ENCODE peak calls at places on chromosome 7, in four cellular contexts. Y, U, V and J are unnamed samples. For H3K4me1 and H3K9me3, the result is how much of the 10 kb centered on the place peaks cover.

GRCh38 chr7:129993275-129993674 is 40.5 kb upstream of the UBE2H start:
- DNase-seq in Y (no peak), U (no peak), V (no peak), J (no peak)

GRCh38 chr7:115748123-115748738 is 282.3 kb downstream of the TFEC start:
- DNase-seq in Y (no peak), U (peak), V (peak), J (no peak)

GRCh38 chr7:131076032-131076431 is 251.6 kb upstream of the MKLN1 start:
- DNase-seq in Y (no peak), U (no peak), V (no peak), J (no peak)

GRCh38 chr7:15891151-15891842 is 204.8 kb upstream of the MEOX2 start:
- DNase-seq in Y (no peak), U (no peak), V (no peak), J (no peak)

GRCh38 chr7:123502216-123502615 is 32.2 kb downstream of the IQUB start:
- DNase-seq in Y (no peak), U (no peak), V (no peak), J (no peak)

GRCh38 chr7:37270109-37270508 is 178.6 kb downstream of the ELMO1 start:
- DNase-seq in Y (no peak), U (no peak), V (no peak), J (no peak)

GRCh38 chr7:94957041-94957440 is 49.6 kb downstream of the PPP1R9A start:
- DNase-seq in Y (no peak), U (no peak), V (no peak), J (no peak)

GRCh38 chr7:7148799-7149481 is 33.4 kb upstream of the C1GALT1 start:
- DNase-seq in Y (peak), U (no peak), V (peak), J (no peak)

GRCh38 chr7:74542558-74543117 is 88.9 kb downstream of the GTF2IRD1 start:
- DNase-seq in Y (no peak), U (no peak), V (no peak), J (no peak)

DNA sequence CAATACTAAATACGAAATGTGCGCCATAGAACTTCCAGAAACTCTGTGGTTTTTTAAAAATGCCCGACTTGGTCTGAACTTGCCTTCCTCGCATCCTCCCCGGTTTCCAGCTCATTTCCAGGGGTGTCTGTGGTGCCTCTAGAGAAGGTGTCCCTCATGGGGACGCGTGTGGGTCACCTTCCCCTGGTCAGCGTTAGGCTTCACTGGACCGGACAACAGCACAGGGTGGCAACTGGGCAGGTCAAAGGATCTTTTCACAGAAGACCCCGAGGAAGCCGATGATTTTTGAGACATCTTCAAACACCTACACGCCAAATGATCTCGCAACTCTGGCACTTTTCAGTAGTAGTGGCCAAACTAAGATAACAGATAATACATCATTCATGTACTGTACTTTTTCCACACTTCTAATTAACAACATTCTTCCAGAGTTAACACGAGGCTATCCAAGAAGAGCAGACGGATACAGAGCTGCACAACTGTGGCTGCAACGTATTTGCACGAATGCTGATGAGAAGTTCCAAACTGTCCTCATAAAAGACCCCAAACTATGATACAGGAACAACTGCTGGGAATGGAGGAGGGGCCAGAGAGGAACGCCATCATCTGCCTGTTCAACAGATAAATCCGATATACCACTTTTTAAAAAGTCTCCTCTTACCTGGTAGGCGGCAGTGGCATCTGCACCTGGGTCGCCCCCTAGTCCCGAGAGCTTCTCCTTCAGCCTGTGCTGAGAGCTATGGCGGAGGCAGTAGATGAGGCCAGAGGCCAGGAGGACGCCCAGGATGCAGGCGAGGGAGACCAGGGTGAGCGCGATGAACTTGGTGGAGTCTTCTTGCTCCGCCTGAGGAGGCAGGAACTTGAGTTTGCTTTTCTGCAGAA is 345.5 kb downstream of the DNAJB6 start:
- DNase-seq in Y (no peak), U (no peak), V (no peak), J (no peak)
- H3K4me1 ChIP-seq in Y (under half), U (under half), V (under half), J (under half)

GRCh38 chr7:153920897-153921296 is 131.3 kb upstream of the DPP6 start:
- DNase-seq in Y (no peak), U (no peak), V (no peak), J (no peak)

GRCh38 chr7:153921408-153921807 is 130.8 kb upstream of the DPP6 start:
- DNase-seq in Y (no peak), U (no peak), V (no peak), J (no peak)
- H3K9me3 ChIP-seq in Y (under half), U (under half), V (under half), J (under half)

GRCh38 chr7:132187869-132188789 is 388.1 kb downstream of the PLXNA4 start:
- DNase-seq in Y (no peak), U (no peak), V (no peak), J (no peak)
- H3K4me3 ChIP-seq in Y (no peak), U (no peak), V (no peak), J (no peak)

GRCh38 chr7:137947031-137947430 is 54.9 kb downstream of the CREB3L2 start:
- DNase-seq in Y (no peak), U (no peak), V (no peak), J (no peak)

GRCh38 chr7:137942459-137943115 is 59.3 kb downstream of the CREB3L2 start:
- DNase-seq in Y (no peak), U (no peak), V (no peak), J (no peak)

GRCh38 chr7:137943132-137943551 is 58.7 kb downstream of the CREB3L2 start:
- DNase-seq in Y (no peak), U (no peak), V (peak), J (no peak)

GRCh38 chr7:137946015-137946414 is 55.9 kb downstream of the CREB3L2 start:
- DNase-seq in Y (no peak), U (no peak), V (no peak), J (no peak)

GRCh38 chr7:137944168-137944567 is 57.7 kb downstream of the CREB3L2 start:
- DNase-seq in Y (no peak), U (no peak), V (no peak), J (no peak)
- H3K4me1 ChIP-seq in Y (under half), U (under half), V (half or more), J (under half)

GRCh38 chr7:93097388-93097787 is 20.4 kb downstream of the SAMD9 start:
- DNase-seq in Y (no peak), U (no peak), V (no peak), J (no peak)
- H3K9me3 ChIP-seq in Y (under half), U (under half), V (under half), J (under half)

DNA sequence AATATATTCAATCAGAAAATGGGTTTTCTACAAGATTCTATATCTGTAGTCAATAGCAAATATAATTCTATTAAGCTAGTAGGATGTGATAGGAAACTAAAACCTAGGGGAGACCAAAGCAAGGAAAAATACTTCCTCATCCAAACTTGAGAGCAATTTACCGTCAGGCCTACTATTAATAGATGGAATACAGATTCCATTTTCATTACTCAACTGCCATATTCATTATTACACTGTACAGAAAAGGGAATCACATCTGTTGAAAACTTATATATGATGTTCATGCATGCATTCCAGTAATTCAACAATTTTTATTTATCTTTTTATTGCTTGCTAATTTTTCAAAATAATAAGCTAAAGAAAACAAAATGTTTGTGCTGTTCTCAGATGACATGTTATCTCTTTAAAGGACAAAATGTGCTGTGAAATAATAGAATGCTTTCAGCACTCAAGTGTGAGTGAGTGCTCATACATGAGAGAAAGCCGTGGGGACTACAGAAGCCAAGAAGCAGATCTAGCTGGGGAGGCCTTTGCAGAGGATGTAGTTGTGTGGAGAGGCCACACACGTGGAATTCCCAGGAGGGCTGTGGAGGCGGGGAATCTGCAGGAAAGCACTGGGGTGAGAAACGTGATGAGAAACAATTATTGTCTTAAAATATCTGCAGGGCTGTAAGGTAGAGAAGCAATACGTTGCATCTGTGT is 110.0 kb downstream of the EGFR start:
- DNase-seq in Y (no peak), U (no peak), V (no peak), J (no peak)
- H3K4me3 ChIP-seq in Y (no peak), U (no peak), V (no peak), J (no peak)